ENCODE peak calls at places on chromosomes 11 and 22, in six cellular contexts. V, X, T, H, E and G are unnamed samples. For H3K4me1, the result is how much of the 10 kb centered on the place peaks cover.

GRCh38 chr11:93085097-93085496 is 112.7 kb downstream of the SLC36A4 start:
- DNase-seq in H (no peak), V (peak), X (no peak), E (no peak), T (no peak), G (no peak)

GRCh38 chr11:117289795-117290194 is 1.4 kb upstream of the BACE1-AS start:
- DNase-seq in V (no peak), E (no peak), X (no peak), T (no peak), H (no peak), G (no peak)

GRCh38 chr11:128862913-128863660 is 4.0 kb downstream of the KCNJ1 start:
- DNase-seq in E (no peak), X (no peak), V (peak), T (no peak), H (no peak), G (no peak)

GRCh38 chr11:102312656-102313055 is 4.6 kb upstream of the BIRC3 start:
- DNase-seq in V (peak), E (no peak), T (no peak), H (no peak), X (no peak), G (no peak)

GRCh38 chr11:118401880-118402590 is 629 bp downstream of the ATP5MG start:
- DNase-seq in H (no peak), X (no peak), E (no peak), T (no peak), V (peak), G (no peak)

GRCh38 chr22:19723990-19724827 is 870 bp downstream of the GP1BB start:
- DNase-seq in V (no peak), H (no peak), E (no peak), X (peak), T (no peak), G (no peak)

GRCh38 chr11:44162004-44162403 is 66.5 kb downstream of the EXT2 start:
- DNase-seq in T (no peak), V (no peak), X (no peak), H (no peak), E (no peak), G (no peak)

GRCh38 chr22:32318361-32318760 is 39.3 kb upstream of the RFPL3 start:
- DNase-seq in E (no peak), T (no peak), X (no peak), V (no peak), H (no peak), G (no peak)

GRCh38 chr11:10640308-10640707 is 53.2 kb downstream of the IRAG1 start:
- DNase-seq in H (no peak), T (no peak), V (no peak), E (no peak), X (no peak), G (no peak)

GRCh38 chr11:118625976-118626375 is 18.6 kb downstream of the PHLDB1 start:
- DNase-seq in E (no peak), T (no peak), H (peak), X (peak), V (no peak), G (no peak)

GRCh38 chr11:107705027-107705426 is 6.8 kb downstream of the SLN start:
- DNase-seq in X (no peak), T (no peak), E (no peak), V (peak), H (no peak), G (no peak)

GRCh38 chr11:65625628-65626342 is 10.2 kb downstream of the PCNX3 start:
- DNase-seq in X (peak), H (no peak), T (no peak), V (peak), E (peak), G (peak)

GRCh38 chr11:24386551-24387404 is 110.1 kb upstream of the LUZP2 start:
- DNase-seq in H (no peak), V (peak), E (no peak), T (peak), X (no peak), G (no peak)

GRCh38 chr22:23259916-23260644 is 79.8 kb downstream of the BCR start:
- DNase-seq in X (peak), V (no peak), E (no peak), T (no peak), H (no peak), G (no peak)

GRCh38 chr11:3950996-3951662 is 95.7 kb downstream of the STIM1 start:
- DNase-seq in X (no peak), V (peak), E (no peak), H (no peak), T (peak), G (peak)

GRCh38 chr11:121207485-121208115 is 85.0 kb upstream of the SC5D start:
- DNase-seq in E (no peak), X (no peak), V (peak), T (no peak), H (no peak), G (no peak)

GRCh38 chr22:32204211-32204855 is 540 bp downstream of the RFPL2 start:
- DNase-seq in X (peak), H (no peak), V (no peak), T (no peak), E (no peak), G (peak)

GRCh38 chr22:48953830-48954229 is 873.8 kb downstream of the BRD1 start:
- DNase-seq in T (no peak), H (no peak), V (no peak), X (peak), E (no peak), G (no peak)

GRCh38 chr11:73200256-73200655 is 17.8 kb upstream of the P2RY2 start:
- DNase-seq in E (no peak), T (no peak), H (peak), X (peak), V (no peak), G (no peak)

GRCh38 chr11:1392561-1392960 is 2.8 kb downstream of the BRSK2 start:
- DNase-seq in V (no peak), H (peak), X (no peak), E (no peak), T (no peak), G (no peak)

GRCh38 chr11:94325681-94326080 is 21.3 kb downstream of the IZUMO1R start:
- DNase-seq in T (peak), H (no peak), E (no peak), X (peak), V (peak), G (peak)

GRCh38 chr11:28439403-28439802 is 331.2 kb downstream of the METTL15 start:
- DNase-seq in V (no peak), X (no peak), T (no peak), H (no peak), E (no peak), G (no peak)

GRCh38 chr11:129881570-129882170 is 13.7 kb downstream of the NFRKB start:
- DNase-seq in V (peak), E (peak), T (peak), X (peak), H (no peak), G (no peak)

GRCh38 chr11:48093795-48094642 is 113.7 kb downstream of the PTPRJ start:
- DNase-seq in V (no peak), T (peak), X (no peak), E (no peak), H (no peak), G (no peak)

GRCh38 chr11:384511-384910 is 9.5 kb upstream of the PKP3 start:
- DNase-seq in E (no peak), V (no peak), H (no peak), X (no peak), T (no peak), G (no peak)

GRCh38 chr11:68273056-68273738 is 1.4 kb upstream of the C11orf24 start:
- DNase-seq in V (no peak), X (peak), E (no peak), T (no peak), H (no peak), G (no peak)

GRCh38 chr22:18136563-18137320 is 13.2 kb upstream of the USP18 start:
- DNase-seq in V (no peak), X (no peak), T (no peak), H (no peak), E (no peak), G (no peak)

GRCh38 chr11:22666700-22667439 is 459 bp downstream of the GAS2 start:
- DNase-seq in T (peak), E (no peak), V (peak), X (peak), H (peak), G (no peak)

GRCh38 chr11:115333106-115333505 is 171.1 kb downstream of the CADM1 start:
- DNase-seq in E (no peak), T (no peak), V (peak), H (no peak), X (no peak), G (no peak)

GRCh38 chr11:24496728-24497396 is at the start of gene LUZP2:
- DNase-seq in X (peak), V (peak), H (peak), T (no peak), E (no peak), G (no peak)

DNA sequence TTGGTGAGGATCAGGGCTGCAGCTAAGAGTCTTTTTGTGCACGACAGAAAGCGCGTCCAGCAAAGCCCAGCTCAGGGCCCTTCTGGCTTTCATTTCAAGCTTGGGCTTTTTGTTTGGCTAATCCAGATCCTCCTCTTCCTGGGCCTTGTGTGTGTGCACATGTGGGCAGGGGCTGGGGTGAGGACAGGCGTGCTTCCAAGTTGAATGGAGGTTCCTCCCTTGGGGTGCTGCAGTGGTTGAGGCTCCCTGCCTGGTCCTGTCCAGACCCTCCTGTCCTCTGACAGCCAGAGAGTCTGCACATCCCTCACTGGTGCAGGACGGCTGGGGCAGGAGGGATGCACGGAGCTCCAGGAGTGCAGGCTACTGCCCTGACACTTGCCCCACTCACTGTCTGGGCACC is 62.0 kb upstream of the NECTIN1 start:
- DNase-seq in V (no peak), X (no peak), E (no peak), H (no peak), T (no peak), G (no peak)
- H3K4me1 ChIP-seq in V (under half), X (under half), E (under half), H (under half), T (under half), G (under half)

GRCh38 chr11:111606986-111607385 is 4.7 kb downstream of the SIK2 start:
- DNase-seq in E (no peak), V (peak), T (no peak), X (no peak), H (no peak), G (no peak)

GRCh38 chr11:111607751-111608150 is 5.5 kb downstream of the SIK2 start:
- DNase-seq in X (no peak), H (no peak), E (no peak), T (no peak), V (no peak), G (no peak)

DNA sequence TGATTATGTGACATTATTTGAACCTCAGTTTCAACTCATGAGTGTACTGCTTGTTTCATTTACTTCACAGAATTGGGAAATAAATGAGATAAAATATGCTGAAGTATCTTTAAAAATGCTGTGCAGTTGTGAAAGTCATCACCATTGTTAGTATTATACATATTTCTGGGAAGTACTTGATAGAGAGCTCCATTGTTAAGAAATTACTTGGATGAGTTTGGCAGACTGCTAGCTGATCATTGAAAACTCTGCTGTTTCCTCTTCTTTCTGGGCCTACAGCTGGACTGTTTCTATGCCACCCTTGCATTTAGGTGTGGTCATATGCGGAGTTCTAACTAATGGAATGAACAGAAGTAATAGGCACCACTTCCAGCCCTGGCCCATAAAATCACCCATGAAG is 10.0 kb downstream of the SIK2 start:
- DNase-seq in T (no peak), H (no peak), X (no peak), E (no peak), V (peak), G (no peak)
- H3K27ac ChIP-seq in T (no peak), H (no peak), X (no peak), E (no peak), V (peak), G (no peak)

GRCh38 chr22:46111645-46112306 is 38.5 kb upstream of the PPARA start:
- DNase-seq in H (peak), X (peak), E (no peak), T (no peak), V (peak), G (no peak)

GRCh38 chr22:46108564-46109473 is 41.5 kb upstream of the PPARA start:
- DNase-seq in E (no peak), V (peak), H (no peak), T (no peak), X (peak), G (no peak)

GRCh38 chr22:46107753-46108563 is 42.4 kb upstream of the PPARA start:
- DNase-seq in X (no peak), E (no peak), T (no peak), V (peak), H (no peak), G (no peak)

GRCh38 chr22:46110215-46110614 is 40.1 kb upstream of the PPARA start:
- DNase-seq in T (no peak), V (peak), E (no peak), X (peak), H (peak), G (no peak)

DNA sequence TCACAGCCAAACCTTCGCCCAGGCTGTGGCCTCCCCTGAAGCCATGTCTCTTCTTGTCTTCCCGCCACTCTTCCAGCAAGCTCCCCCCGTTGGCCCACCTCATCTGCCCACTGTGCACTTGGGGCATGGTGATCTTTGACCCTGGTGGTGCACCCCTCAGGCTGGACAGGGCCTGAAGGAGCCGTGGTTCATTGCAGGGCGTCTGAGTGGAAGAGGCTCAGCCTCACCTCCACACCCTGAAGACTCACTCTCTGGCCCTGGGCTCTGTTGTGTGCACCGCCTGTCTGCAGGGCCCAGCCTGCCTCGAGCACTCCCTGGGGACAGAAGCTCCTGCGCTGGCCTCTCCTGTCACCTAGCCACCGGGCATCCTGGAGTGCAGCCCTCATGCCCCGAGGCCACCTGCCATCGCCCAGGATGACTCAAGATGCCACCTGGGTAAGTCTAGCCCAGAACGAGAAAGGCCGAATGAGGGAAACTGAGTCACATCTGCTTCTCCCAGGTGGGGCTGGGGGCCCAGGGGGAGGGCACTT is 40.8 kb upstream of the PPARA start:
- DNase-seq in X (no peak), H (no peak), E (no peak), V (peak), T (no peak), G (no peak)
- H3K4me1 ChIP-seq in X (under half), H (half or more), E (under half), V (under half), T (under half), G (under half)

DNA sequence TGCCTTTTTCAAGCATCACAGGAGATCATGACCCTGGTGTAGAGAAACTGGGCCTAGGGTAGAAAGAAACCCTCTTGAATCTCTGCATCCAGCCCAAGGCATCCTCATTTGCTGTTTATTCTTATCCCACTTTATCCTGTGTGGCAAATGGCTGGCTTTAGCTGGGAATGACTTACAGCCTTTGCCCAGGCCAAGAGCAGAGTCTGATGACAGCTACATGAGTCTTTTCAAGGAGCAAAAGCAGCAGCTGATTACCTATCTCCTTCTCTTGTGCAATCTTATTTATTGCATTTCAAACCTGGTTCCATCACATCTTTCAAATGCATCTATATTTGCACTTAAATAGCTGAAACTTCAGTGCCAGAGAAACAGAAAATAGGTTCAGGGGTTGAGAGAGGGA is 26.1 kb downstream of the SYT13 start:
- DNase-seq in E (no peak), X (no peak), T (no peak), H (no peak), V (peak), G (no peak)
- H3K27ac ChIP-seq in E (no peak), X (no peak), T (no peak), H (no peak), V (no peak), G (no peak)

DNA sequence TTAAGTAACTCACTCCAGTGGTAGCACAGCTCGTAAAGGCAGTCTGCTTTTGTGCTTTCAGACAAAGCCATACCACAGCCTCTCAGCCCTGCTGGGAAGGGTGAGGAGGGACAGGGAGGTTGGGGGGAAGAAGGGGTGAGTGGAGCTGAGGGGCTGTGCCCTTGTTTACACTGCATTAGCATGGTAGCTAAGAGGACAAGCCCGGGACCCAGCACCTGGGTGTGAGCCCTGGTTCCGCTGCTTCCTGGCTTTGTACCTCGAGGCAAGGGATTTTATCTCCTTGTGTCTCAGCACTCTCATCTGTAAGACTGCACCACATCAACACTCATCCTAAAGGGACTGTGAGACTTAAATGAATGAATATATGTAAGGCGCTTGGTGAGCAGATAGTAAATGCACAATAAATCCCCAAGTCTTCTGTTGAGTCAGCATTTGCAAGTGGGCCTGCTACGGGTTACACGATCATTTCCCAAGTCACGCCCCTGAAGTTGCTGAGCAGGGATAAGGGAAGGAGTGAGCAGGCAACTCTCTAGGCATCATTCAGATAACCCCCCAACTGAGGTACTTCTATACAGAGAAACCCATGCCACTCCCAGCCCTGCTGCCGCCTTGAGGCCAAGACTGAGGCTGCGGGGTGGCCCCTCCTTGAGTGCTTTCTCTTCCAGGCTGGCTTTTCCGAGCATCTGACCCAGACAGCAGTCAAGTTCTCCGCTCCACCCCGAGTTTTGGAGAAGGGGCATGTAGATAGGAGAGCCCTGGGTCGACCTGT is 7.5 kb downstream of the RASD2 start:
- DNase-seq in X (peak), E (no peak), H (no peak), T (no peak), V (no peak), G (no peak)
- H3K4me1 ChIP-seq in X (under half), E (under half), H (under half), T (under half), V (under half), G (under half)

GRCh38 chr11:6237271-6237670 is 1.6 kb upstream of the CNGA4 start:
- DNase-seq in E (no peak), T (no peak), H (no peak), V (no peak), X (no peak), G (no peak)

GRCh38 chr11:6240691-6241285 is 1.9 kb downstream of the CNGA4 start:
- DNase-seq in V (no peak), E (no peak), H (no peak), T (no peak), X (no peak), G (no peak)

GRCh38 chr11:6237903-6238302 is 986 bp upstream of the CNGA4 start:
- DNase-seq in E (no peak), T (no peak), V (no peak), H (no peak), X (no peak), G (no peak)

GRCh38 chr11:6240139-6240538 is 1.2 kb downstream of the CNGA4 start:
- DNase-seq in E (no peak), T (no peak), H (no peak), X (no peak), V (no peak), G (no peak)

DNA sequence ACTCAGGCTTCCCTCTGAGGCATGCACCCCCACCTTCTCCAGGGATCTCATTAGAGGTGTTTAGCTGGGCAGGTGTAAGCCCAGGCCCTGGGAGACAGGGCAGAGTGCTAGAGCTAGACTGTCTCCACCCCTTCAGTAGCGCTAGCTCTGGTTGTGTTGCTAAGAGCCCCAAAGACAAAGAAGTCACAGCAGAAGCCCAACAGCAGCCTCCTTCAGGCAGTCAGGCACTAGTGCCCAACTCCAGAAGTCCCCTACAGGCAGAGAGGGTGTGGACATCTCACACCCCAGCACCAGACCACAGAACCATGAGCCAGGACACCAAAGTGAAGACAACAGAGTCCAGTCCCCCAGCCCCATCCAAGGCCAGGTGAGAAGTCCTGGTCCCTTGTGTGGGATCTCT is at the start of gene CNGA4:
- DNase-seq in X (no peak), T (no peak), V (no peak), H (no peak), E (no peak), G (no peak)
- H3K27ac ChIP-seq in X (no peak), T (no peak), V (no peak), H (no peak), E (no peak), G (no peak)

DNA sequence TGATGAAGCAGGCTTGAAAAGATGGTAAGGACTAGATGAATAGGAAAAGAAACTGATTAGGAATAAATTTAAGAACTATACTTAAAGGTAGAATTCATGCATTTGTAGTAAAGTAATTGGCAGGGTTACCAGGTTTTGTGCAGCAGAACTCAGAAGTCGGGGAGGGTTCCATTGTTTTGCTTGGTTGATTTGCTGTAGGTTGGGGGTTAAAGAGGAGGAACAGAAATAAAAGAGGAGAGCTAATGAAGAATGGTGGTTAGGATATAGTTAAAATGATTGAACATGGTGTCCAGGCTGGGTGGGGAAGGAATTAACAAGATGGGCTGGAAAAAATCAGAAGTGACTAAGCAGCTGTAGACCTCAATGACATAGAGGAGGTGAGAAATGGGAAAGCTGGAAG is 5.5 kb upstream of the SPON1 start:
- DNase-seq in V (no peak), X (no peak), H (no peak), T (no peak), E (no peak), G (no peak)
- H3K4me1 ChIP-seq in V (under half), X (under half), H (under half), T (under half), E (under half), G (under half)